ENCODE peak calls at places on chromosomes 5 and 9, in six cellular contexts. H is hypothalamus, Q is HuH-7, M is COR-L47, W is HS-5, B is osteocyte. Z is an unnamed sample.

GRCh38 chr9:119559986-119560385 is 190.8 kb upstream of the BRINP1 start:
- DNase-seq in Q (no peak), B (no peak), M (no peak), W (no peak), H (no peak), Z (no peak)

GRCh38 chr9:101893661-101894646 is 155.5 kb upstream of the GRIN3A start:
- DNase-seq in B (no peak), W (no peak), Q (no peak), H (no peak), M (no peak), Z (no peak)

GRCh38 chr5:3103241-3103855 is 351.9 kb upstream of the IRX2 start:
- DNase-seq in W (no peak), Q (no peak), H (no peak), M (no peak), B (no peak), Z (no peak)

GRCh38 chr9:81851340-81851739 is 76.9 kb upstream of the SPATA31D4 start:
- DNase-seq in W (no peak), H (no peak), Q (no peak), M (no peak), B (no peak), Z (no peak)

GRCh38 chr5:61587120-61587519 is 255.1 kb downstream of the ZSWIM6 start:
- DNase-seq in Q (no peak), H (no peak), W (no peak), M (no peak), B (no peak), Z (no peak)

GRCh38 chr9:6787793-6788174 is 30.0 kb downstream of the KDM4C start:
- DNase-seq in Q (no peak), B (peak), W (no peak), M (no peak), H (no peak), Z (no peak)

GRCh38 chr9:27768781-27769180 is 195.5 kb upstream of the C9orf72 start:
- DNase-seq in B (no peak), H (no peak), W (no peak), Q (no peak), M (no peak), Z (no peak)

GRCh38 chr5:67246108-67246507 is 49.5 kb upstream of the CD180 start:
- DNase-seq in Q (no peak), B (no peak), M (peak), W (peak), H (no peak), Z (no peak)

GRCh38 chr9:88476491-88477271 is 58.3 kb upstream of the NXNL2 start:
- DNase-seq in Q (no peak), M (no peak), B (no peak), H (no peak), W (no peak), Z (no peak)

GRCh38 chr5:27316283-27316675 is 277.9 kb upstream of the CDH9 start:
- DNase-seq in H (no peak), W (peak), Q (no peak), M (no peak), B (no peak), Z (no peak)

GRCh38 chr9:115672477-115673316 is 480.9 kb upstream of the PAPPA start:
- DNase-seq in W (peak), Q (no peak), H (no peak), M (no peak), B (peak), Z (no peak)

GRCh38 chr5:179301376-179301775 is 43.9 kb downstream of the ADAMTS2 start:
- DNase-seq in Q (no peak), H (no peak), M (no peak), W (no peak), B (no peak), Z (no peak)

GRCh38 chr9:37618817-37619216 is 26.4 kb upstream of the TOMM5 start:
- DNase-seq in M (no peak), W (peak), B (no peak), Q (no peak), H (no peak), Z (no peak)

GRCh38 chr5:180816608-180817534 is 14.3 kb upstream of the MGAT1 start:
- DNase-seq in M (no peak), H (no peak), W (no peak), B (no peak), Q (no peak), Z (peak)

GRCh38 chr5:112948455-112948854 is 26.4 kb upstream of the REEP5 start:
- DNase-seq in H (no peak), Q (no peak), B (no peak), M (no peak), W (no peak), Z (no peak)

GRCh38 chr9:112218908-112219307 is 43.8 kb upstream of the SUSD1 start:
- DNase-seq in B (no peak), W (no peak), Q (no peak), M (no peak), H (no peak), Z (no peak)

GRCh38 chr5:35717718-35718117 is 100.1 kb downstream of the SPEF2 start:
- DNase-seq in Q (no peak), M (no peak), W (no peak), H (no peak), B (no peak), Z (no peak)

GRCh38 chr5:150409638-150410523 is 2.8 kb downstream of the CD74 start:
- DNase-seq in W (peak), H (peak), B (peak), M (peak), Q (peak), Z (no peak)

GRCh38 chr5:141992349-141992963 is 20.4 kb downstream of the GNPDA1 start:
- DNase-seq in M (peak), W (no peak), B (no peak), Q (peak), H (peak), Z (no peak)

GRCh38 chr9:135147473-135147805 is 60.0 kb downstream of the OLFM1 start:
- DNase-seq in M (no peak), Q (no peak), W (no peak), B (no peak), H (no peak), Z (no peak)

GRCh38 chr9:4430492-4431261 is 59.6 kb upstream of the SLC1A1 start:
- DNase-seq in W (no peak), B (no peak), Q (no peak), H (no peak), M (no peak), Z (no peak)

GRCh38 chr5:96691503-96692303 is 29.5 kb downstream of the CAST start:
- DNase-seq in M (no peak), Q (peak), B (no peak), W (no peak), H (no peak), Z (no peak)

GRCh38 chr5:143350790-143351603 is 52.5 kb downstream of the NR3C1 start:
- DNase-seq in M (no peak), Q (no peak), W (peak), H (no peak), B (no peak), Z (no peak)

GRCh38 chr5:172403191-172403794 is 51.0 kb downstream of the SH3PXD2B start:
- DNase-seq in B (no peak), Q (no peak), H (peak), M (no peak), W (no peak), Z (no peak)

GRCh38 chr9:132372177-132373095 is 17.6 kb upstream of the SETX start:
- DNase-seq in Q (no peak), W (no peak), H (peak), M (no peak), B (no peak), Z (no peak)

GRCh38 chr9:20811872-20812271 is 127.8 kb downstream of the FOCAD start:
- DNase-seq in H (no peak), M (no peak), Q (no peak), W (no peak), B (no peak), Z (no peak)

GRCh38 chr5:145557345-145557744 is 277.8 kb downstream of the PRELID2 start:
- DNase-seq in Q (no peak), B (no peak), W (no peak), M (no peak), H (no peak), Z (no peak)

GRCh38 chr5:159912033-159912800 is 4.1 kb upstream of the ADRA1B start:
- DNase-seq in M (no peak), W (peak), Q (no peak), H (no peak), B (no peak), Z (no peak)

GRCh38 chr5:78591227-78591626 is 57.3 kb downstream of the LHFPL2 start:
- DNase-seq in Q (no peak), B (no peak), M (no peak), W (no peak), H (no peak), Z (no peak)

Z was measured in vagina.